ENCODE peak calls at places on chromosomes 6 and 20, in seven cellular contexts. D, M, G, S, H, W and A are unnamed samples. For H3K4me1 and H3K9me3, the result is how much of the 10 kb centered on the place peaks cover.

GRCh38 chr6:170098428-170099170 is 192.3 kb downstream of the DLL1 start:
- DNase-seq in G (no peak), W (peak), H (peak), M (no peak), S (no peak), D (no peak), A (no peak)

GRCh38 chr6:90151827-90152449 is 144.7 kb downstream of the BACH2 start:
- DNase-seq in W (no peak), H (no peak), G (no peak), M (no peak), D (no peak), S (no peak), A (no peak)

GRCh38 chr20:39888310-39888709 is 800.7 kb downstream of the MAFB start:
- DNase-seq in M (no peak), D (no peak), S (no peak), H (no peak), W (no peak), G (no peak), A (no peak)

GRCh38 chr6:147441751-147442150 is 66.7 kb upstream of the SAMD5 start:
- DNase-seq in W (no peak), M (no peak), S (no peak), D (no peak), H (no peak), G (no peak), A (no peak)

GRCh38 chr20:49724637-49725606 is 11.2 kb upstream of the B4GALT5 start:
- DNase-seq in G (peak), D (no peak), S (no peak), H (peak), W (peak), M (no peak), A (peak)

GRCh38 chr6:31922942-31923341 is 4.6 kb upstream of the C2 start:
- DNase-seq in H (no peak), D (no peak), S (no peak), W (peak), M (no peak), G (no peak), A (no peak)

GRCh38 chr6:107740496-107741190 is 83.5 kb downstream of the SCML4 start:
- DNase-seq in H (no peak), M (no peak), S (no peak), W (no peak), D (no peak), G (no peak), A (peak)

GRCh38 chr6:16511048-16511660 is 250.1 kb downstream of the ATXN1 start:
- DNase-seq in W (no peak), D (peak), H (no peak), S (no peak), M (no peak), G (peak), A (no peak)

GRCh38 chr20:14055127-14055742 is 59.9 kb downstream of the MACROD2 start:
- DNase-seq in H (no peak), D (peak), S (no peak), W (no peak), G (peak), M (no peak), A (no peak)

GRCh38 chr20:58416832-58417231 is 27.8 kb downstream of the VAPB start:
- DNase-seq in W (no peak), M (no peak), S (no peak), G (no peak), D (no peak), H (no peak), A (no peak)

GRCh38 chr20:48661575-48662473 is 166.0 kb downstream of the PREX1 start:
- DNase-seq in D (no peak), S (no peak), M (no peak), H (no peak), W (no peak), G (peak), A (no peak)

GRCh38 chr6:108622601-108623335 is 62.1 kb downstream of the FOXO3 start:
- DNase-seq in G (peak), W (no peak), S (no peak), D (no peak), H (peak), M (no peak), A (no peak)

GRCh38 chr20:63652192-63652980 is 838 bp downstream of the STMN3 start:
- DNase-seq in M (peak), G (no peak), H (no peak), W (peak), D (peak), S (no peak), A (peak)

GRCh38 chr6:75114795-75115194 is 91.1 kb downstream of the COL12A1 start:
- DNase-seq in S (no peak), H (no peak), D (no peak), G (no peak), M (no peak), W (no peak), A (no peak)

GRCh38 chr20:44195613-44196012 is 8.6 kb upstream of the JPH2 start:
- DNase-seq in S (no peak), M (no peak), D (no peak), W (no peak), H (no peak), G (no peak), A (no peak)

GRCh38 chr6:169292340-169293124 is 38.9 kb upstream of the THBS2 start:
- DNase-seq in W (no peak), D (no peak), M (no peak), H (no peak), G (peak), S (no peak), A (no peak)

DNA sequence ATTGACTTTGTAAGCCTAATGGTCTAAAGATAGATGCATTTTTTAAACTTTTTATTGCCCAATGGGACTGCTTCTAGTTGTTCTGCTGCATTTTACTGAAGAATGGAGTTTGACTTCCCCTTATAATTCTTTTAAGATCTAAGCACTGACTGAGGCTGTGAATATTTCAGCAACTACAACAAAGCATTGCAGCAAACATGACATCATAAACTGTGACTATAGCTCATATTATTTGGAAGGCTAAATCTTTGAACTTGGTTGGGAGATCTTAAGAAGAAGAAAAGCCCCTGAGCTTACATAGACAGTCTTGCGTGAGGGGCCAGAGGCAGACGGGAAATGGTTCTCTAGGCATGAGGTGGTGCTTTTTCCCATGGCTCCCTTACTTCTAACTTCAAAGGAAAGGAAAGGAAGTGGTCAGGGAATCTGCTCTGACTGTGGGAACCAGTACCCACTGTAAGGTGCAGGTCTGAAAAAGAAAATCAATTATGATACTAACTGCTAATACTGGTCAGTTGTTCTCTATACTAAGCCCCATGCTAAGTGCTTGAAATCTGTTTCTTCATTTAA is 14.8 kb downstream of the HEY2 start:
- DNase-seq in W (no peak), M (no peak), S (no peak), G (no peak), D (no peak), H (no peak), A (no peak)
- H3K4me1 ChIP-seq in W (under half), M (under half), S (under half), G (under half), D (under half), H (under half), A (under half)

DNA sequence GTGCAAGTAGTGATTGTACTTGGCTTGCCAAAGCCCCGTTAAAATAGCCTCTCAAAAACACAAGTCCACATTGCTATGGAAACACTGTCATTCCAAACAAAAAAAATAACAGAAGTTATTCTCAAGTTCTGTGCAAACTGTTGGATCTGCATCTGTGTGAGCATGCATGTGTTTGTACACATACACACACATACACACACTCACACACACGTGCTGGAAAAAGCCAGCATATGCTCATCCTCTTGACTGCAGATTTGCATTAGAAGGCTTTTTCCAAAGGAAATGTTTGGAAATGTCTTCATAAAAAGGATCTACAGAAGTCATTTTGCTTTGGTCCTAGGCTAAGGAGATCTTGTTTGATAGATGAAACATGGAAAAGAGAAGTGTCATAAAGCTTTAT is 13.4 kb upstream of the CBLN4 start:
- DNase-seq in M (no peak), D (no peak), W (no peak), G (no peak), S (no peak), H (no peak), A (no peak)
- H3K9me3 ChIP-seq in M (under half), D (under half), W (under half), G (under half), S (under half), H (under half), A (under half)

GRCh38 chr20:47356526-47357295 is at the start of gene ZMYND8:
- DNase-seq in W (peak), S (peak), M (peak), H (peak), G (peak), D (peak), A (peak)
- H3K4me1 ChIP-seq in W (half or more), S (half or more), M (half or more), H (half or more), G (half or more), D (half or more), A (half or more)

GRCh38 chr6:139204978-139205377 is 70.1 kb downstream of the HECA start:
- DNase-seq in S (no peak), G (no peak), D (no peak), W (no peak), H (no peak), M (no peak), A (no peak)
- H3K9me3 ChIP-seq in S (under half), G (under half), D (under half), W (under half), H (under half), M (under half), A (under half)

DNA sequence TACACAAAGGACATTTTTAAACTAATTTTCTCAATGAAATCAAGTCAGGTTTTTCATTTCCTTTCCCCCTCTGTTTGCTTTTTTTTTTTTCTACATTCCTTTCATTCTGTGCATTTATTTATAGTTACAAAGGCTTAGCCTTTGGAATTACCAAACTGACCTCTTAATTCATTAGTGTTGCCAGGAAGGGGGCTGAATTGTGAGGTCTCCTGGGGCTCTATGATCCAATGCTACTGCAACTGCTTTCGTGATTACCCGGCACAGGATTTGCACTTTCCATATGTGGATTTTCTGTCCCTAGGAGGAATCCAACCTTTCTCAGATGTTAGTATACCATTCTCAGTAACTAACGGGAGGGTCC is 35.3 kb downstream of the NEDD9 start:
- DNase-seq in G (peak), D (no peak), W (no peak), M (no peak), S (no peak), H (no peak), A (no peak)
- H3K4me1 ChIP-seq in G (half or more), D (under half), W (under half), M (under half), S (half or more), H (half or more), A (under half)

DNA sequence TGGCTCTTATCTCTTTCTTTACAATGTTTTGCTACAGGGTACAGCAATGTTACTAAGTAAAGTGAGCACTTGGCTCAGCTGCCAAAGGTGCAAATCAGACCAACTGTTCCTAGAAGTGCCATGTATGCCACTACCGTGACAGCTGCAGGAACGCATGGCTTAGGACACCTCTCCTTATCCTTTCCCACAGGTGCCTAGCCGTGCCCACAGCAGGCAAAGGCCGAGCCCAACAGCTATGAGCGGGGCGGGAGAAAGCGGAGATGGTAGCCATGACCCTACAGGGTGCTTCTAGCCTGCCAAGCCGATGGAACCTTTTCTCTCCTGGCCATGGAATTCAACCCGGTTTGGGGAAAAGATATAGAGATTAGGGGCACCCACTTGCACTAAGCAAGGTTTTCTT is 97.1 kb downstream of the FAXC start:
- DNase-seq in M (no peak), G (no peak), D (no peak), S (no peak), H (no peak), W (no peak), A (no peak)
- H3K9me3 ChIP-seq in M (under half), G (under half), D (under half), S (under half), H (under half), W (under half), A (under half)

GRCh38 chr6:152167639-152168603 is 360.4 kb downstream of the ESR1 start:
- DNase-seq in D (peak), S (no peak), W (no peak), H (no peak), M (no peak), G (no peak), A (no peak)
- H3K4me1 ChIP-seq in D (under half), S (under half), W (under half), H (under half), M (under half), G (under half), A (under half)

GRCh38 chr6:26482338-26482737 is 17.8 kb upstream of the BTN1A1 start:
- DNase-seq in H (no peak), G (no peak), D (no peak), M (no peak), S (no peak), W (no peak), A (no peak)
- H3K9me3 ChIP-seq in H (under half), G (under half), D (under half), M (under half), S (under half), W (under half), A (under half)

GRCh38 chr6:3073382-3073781 is 5.1 kb downstream of the RIPK1 start:
- DNase-seq in D (no peak), W (peak), M (no peak), S (no peak), G (no peak), H (no peak), A (no peak)

GRCh38 chr6:3072798-3073197 is 4.5 kb downstream of the RIPK1 start:
- DNase-seq in W (no peak), G (no peak), D (no peak), M (no peak), S (no peak), H (no peak), A (no peak)

GRCh38 chr6:3071568-3071967 is 3.3 kb downstream of the RIPK1 start:
- DNase-seq in D (no peak), S (no peak), G (no peak), W (no peak), M (no peak), H (no peak), A (no peak)

GRCh38 chr6:3063733-3064700 is 4.3 kb upstream of the RIPK1 start:
- DNase-seq in H (peak), M (peak), W (peak), G (peak), S (peak), D (peak), A (peak)

GRCh38 chr6:3068329-3069223 is at the start of gene RIPK1:
- DNase-seq in S (peak), H (peak), W (peak), M (peak), G (peak), D (peak), A (peak)
- H3K4me1 ChIP-seq in S (under half), H (under half), W (half or more), M (under half), G (under half), D (under half), A (half or more)